ENCODE peak calls at places on chromosomes 2 and 18, in nine cellular contexts. P, G, W, C, H, X, V, E and N are unnamed samples.
A peak's percentile ranks its signal among the peaks of the same experiment; 100 is the strongest.

GRCh38 chr18:35189510-35189909 is 51.3 kb upstream of the ZNF397 start:
- DNase-seq in P (no peak), G (no peak), W (no peak), C (no peak), H (no peak), X (no peak), V (no peak), E (no peak), N (no peak)

GRCh38 chr2:67891642-67892041 is 171.2 kb downstream of the C1D start:
- DNase-seq in P (no peak), G (no peak), W (no peak), C (no peak), H (no peak), X (no peak), V (no peak), E (no peak), N (no peak)

GRCh38 chr2:197822333-197822732 is 17.9 kb downstream of the PLCL1 start:
- DNase-seq in P (no peak), G (no peak), W (no peak), C (no peak), H (no peak), X (no peak), V (no peak), E (no peak), N (no peak)

GRCh38 chr2:216083464-216084279 is 2.0 kb downstream of the TMEM169 start:
- DNase-seq in P (no peak), G (no peak), W (no peak), C (no peak), H (peak; percentile 81), X (no peak), V (peak; percentile 49), E (no peak), N (no peak)

GRCh38 chr2:239184179-239184578 is 216.6 kb downstream of the HDAC4 start:
- DNase-seq in P (no peak), G (peak; percentile 6), W (no peak), C (no peak), H (no peak), X (no peak), V (no peak), E (peak; percentile 49), N (no peak)

GRCh38 chr2:177328056-177328455 is 63.5 kb upstream of the NFE2L2 start:
- DNase-seq in P (no peak), G (no peak), W (no peak), C (no peak), H (no peak), X (no peak), V (no peak), E (no peak), N (peak; percentile 60)

GRCh38 chr2:72785517-72785916 is 40.3 kb downstream of the EXOC6B start:
- DNase-seq in P (no peak), G (no peak), W (no peak), C (no peak), H (no peak), X (no peak), V (no peak), E (no peak), N (no peak)

GRCh38 chr2:143282684-143283083 is 153.5 kb downstream of the ARHGAP15 start:
- DNase-seq in P (no peak), G (no peak), W (no peak), C (no peak), H (no peak), X (no peak), V (no peak), E (no peak), N (no peak)

GRCh38 chr18:12013186-12013916 is 32.0 kb downstream of the IMPA2 start:
- DNase-seq in P (no peak), G (no peak), W (no peak), C (no peak), H (no peak), X (no peak), V (no peak), E (no peak), N (no peak)